ENCODE peak calls at places on chromosome 17, in six cellular contexts. One of them, this sample, is unnamed. For H3K4me1, the result is how much of the 10 kb centered on the place peaks cover.

GRCh38 chr17:82985973-82986372 is 93.4 kb upstream of the METRNL start:
- DNase-seq in heart right ventricle: no peak
- DNase-seq in mesendoderm: peak
- DNase-seq in sigmoid colon: no peak
- DNase-seq in CD8-positive, alpha-beta T cell: peak
- DNase-seq in colonic mucosa: no peak
- DNase-seq in this sample: peak

GRCh38 chr17:31533546-31534155 is 142.2 kb downstream of the RAB11FIP4 start:
- DNase-seq in colonic mucosa: no peak
- DNase-seq in heart right ventricle: no peak
- DNase-seq in sigmoid colon: no peak
- DNase-seq in mesendoderm: peak
- DNase-seq in CD8-positive, alpha-beta T cell: no peak
- DNase-seq in this sample: peak

GRCh38 chr17:62823111-62823895 is 15.2 kb upstream of the MARCHF10 start:
- DNase-seq in sigmoid colon: no peak
- DNase-seq in colonic mucosa: no peak
- DNase-seq in heart right ventricle: no peak
- DNase-seq in CD8-positive, alpha-beta T cell: no peak
- DNase-seq in mesendoderm: no peak
- DNase-seq in this sample: peak

GRCh38 chr17:41801374-41802062 is 10.2 kb downstream of the P3H4 start:
- DNase-seq in sigmoid colon: peak
- DNase-seq in mesendoderm: peak
- DNase-seq in heart right ventricle: peak
- DNase-seq in colonic mucosa: peak
- DNase-seq in CD8-positive, alpha-beta T cell: peak
- DNase-seq in this sample: no peak

GRCh38 chr17:21843951-21844590 is 151.7 kb downstream of the KCNJ18 start:
- DNase-seq in CD8-positive, alpha-beta T cell: no peak
- DNase-seq in heart right ventricle: no peak
- DNase-seq in sigmoid colon: no peak
- DNase-seq in colonic mucosa: no peak
- DNase-seq in mesendoderm: no peak
- DNase-seq in this sample: no peak

GRCh38 chr17:528253-528652 is 175.6 kb upstream of the RPH3AL start:
- DNase-seq in mesendoderm: no peak
- DNase-seq in sigmoid colon: no peak
- DNase-seq in CD8-positive, alpha-beta T cell: no peak
- DNase-seq in colonic mucosa: no peak
- DNase-seq in heart right ventricle: no peak
- DNase-seq in this sample: no peak

GRCh38 chr17:9052921-9053320 is 31.6 kb downstream of the NTN1 start:
- DNase-seq in mesendoderm: no peak
- DNase-seq in heart right ventricle: no peak
- DNase-seq in sigmoid colon: no peak
- DNase-seq in CD8-positive, alpha-beta T cell: no peak
- DNase-seq in colonic mucosa: peak
- DNase-seq in this sample: no peak

GRCh38 chr17:66487121-66487520 is 184.7 kb downstream of the PRKCA start:
- DNase-seq in mesendoderm: no peak
- DNase-seq in sigmoid colon: no peak
- DNase-seq in CD8-positive, alpha-beta T cell: no peak
- DNase-seq in heart right ventricle: no peak
- DNase-seq in colonic mucosa: no peak
- DNase-seq in this sample: no peak

GRCh38 chr17:63445571-63446217 is 412 bp downstream of the CYB561 start:
- DNase-seq in heart right ventricle: no peak
- DNase-seq in mesendoderm: peak
- DNase-seq in sigmoid colon: no peak
- DNase-seq in CD8-positive, alpha-beta T cell: peak
- DNase-seq in colonic mucosa: peak
- DNase-seq in this sample: peak

GRCh38 chr17:61817452-61817851 is 45.9 kb downstream of the BRIP1 start:
- DNase-seq in mesendoderm: no peak
- DNase-seq in CD8-positive, alpha-beta T cell: no peak
- DNase-seq in colonic mucosa: no peak
- DNase-seq in sigmoid colon: no peak
- DNase-seq in heart right ventricle: no peak
- DNase-seq in this sample: no peak

GRCh38 chr17:74919440-74920305 is 3.4 kb downstream of the USH1G start:
- DNase-seq in CD8-positive, alpha-beta T cell: no peak
- DNase-seq in sigmoid colon: no peak
- DNase-seq in mesendoderm: peak
- DNase-seq in colonic mucosa: no peak
- DNase-seq in heart right ventricle: no peak
- DNase-seq in this sample: peak

GRCh38 chr17:60079401-60079861 is 710 bp upstream of the HEATR6 start:
- DNase-seq in colonic mucosa: no peak
- DNase-seq in CD8-positive, alpha-beta T cell: no peak
- DNase-seq in sigmoid colon: no peak
- DNase-seq in mesendoderm: no peak
- DNase-seq in heart right ventricle: no peak
- DNase-seq in this sample: no peak

GRCh38 chr17:57675988-57676387 is 69.1 kb downstream of the CCDC182 start:
- DNase-seq in colonic mucosa: peak
- DNase-seq in mesendoderm: no peak
- DNase-seq in sigmoid colon: no peak
- DNase-seq in heart right ventricle: no peak
- DNase-seq in CD8-positive, alpha-beta T cell: no peak
- DNase-seq in this sample: no peak

GRCh38 chr17:57404073-57404472 is 147.8 kb downstream of the MSI2 start:
- DNase-seq in colonic mucosa: peak
- DNase-seq in sigmoid colon: no peak
- DNase-seq in mesendoderm: peak
- DNase-seq in CD8-positive, alpha-beta T cell: no peak
- DNase-seq in heart right ventricle: no peak
- DNase-seq in this sample: no peak

GRCh38 chr17:67585077-67585602 is 132.6 kb upstream of the NOL11 start:
- DNase-seq in sigmoid colon: no peak
- DNase-seq in heart right ventricle: no peak
- DNase-seq in colonic mucosa: no peak
- DNase-seq in CD8-positive, alpha-beta T cell: no peak
- DNase-seq in mesendoderm: peak
- DNase-seq in this sample: no peak

GRCh38 chr17:5788266-5788900 is 204.1 kb upstream of the NLRP1 start:
- DNase-seq in sigmoid colon: no peak
- DNase-seq in mesendoderm: peak
- DNase-seq in colonic mucosa: no peak
- DNase-seq in heart right ventricle: no peak
- DNase-seq in CD8-positive, alpha-beta T cell: no peak
- DNase-seq in this sample: no peak

GRCh38 chr17:81294512-81295030 is 536 bp downstream of the SLC38A10 start:
- DNase-seq in mesendoderm: no peak
- DNase-seq in heart right ventricle: peak
- DNase-seq in sigmoid colon: peak
- DNase-seq in colonic mucosa: peak
- DNase-seq in CD8-positive, alpha-beta T cell: no peak
- DNase-seq in this sample: peak

GRCh38 chr17:21042434-21043295 is at the start of gene USP22:
- DNase-seq in heart right ventricle: no peak
- DNase-seq in mesendoderm: peak
- DNase-seq in CD8-positive, alpha-beta T cell: peak
- DNase-seq in colonic mucosa: peak
- DNase-seq in sigmoid colon: no peak
- DNase-seq in this sample: peak

GRCh38 chr17:79948406-79948917 is 87.2 kb downstream of the TBC1D16 start:
- DNase-seq in CD8-positive, alpha-beta T cell: no peak
- DNase-seq in heart right ventricle: no peak
- DNase-seq in colonic mucosa: no peak
- DNase-seq in sigmoid colon: no peak
- DNase-seq in mesendoderm: no peak
- DNase-seq in this sample: no peak
- H3K4me1 ChIP-seq in CD8-positive, alpha-beta T cell: under half
- H3K4me1 ChIP-seq in heart right ventricle: under half
- H3K4me1 ChIP-seq in colonic mucosa: under half
- H3K4me1 ChIP-seq in sigmoid colon: under half
- H3K4me1 ChIP-seq in mesendoderm: under half
- H3K4me1 ChIP-seq in this sample: under half

GRCh38 chr17:17730250-17730935 is 49.1 kb downstream of the RAI1 start:
- DNase-seq in heart right ventricle: no peak
- DNase-seq in colonic mucosa: no peak
- DNase-seq in CD8-positive, alpha-beta T cell: no peak
- DNase-seq in sigmoid colon: no peak
- DNase-seq in mesendoderm: no peak
- DNase-seq in this sample: no peak

GRCh38 chr17:17729620-17730249 is 48.5 kb downstream of the RAI1 start:
- DNase-seq in sigmoid colon: no peak
- DNase-seq in heart right ventricle: no peak
- DNase-seq in colonic mucosa: peak
- DNase-seq in CD8-positive, alpha-beta T cell: peak
- DNase-seq in mesendoderm: peak
- DNase-seq in this sample: no peak

GRCh38 chr17:17726721-17727060 is 45.4 kb downstream of the RAI1 start:
- DNase-seq in mesendoderm: no peak
- DNase-seq in heart right ventricle: no peak
- DNase-seq in colonic mucosa: no peak
- DNase-seq in CD8-positive, alpha-beta T cell: no peak
- DNase-seq in sigmoid colon: no peak
- DNase-seq in this sample: no peak

GRCh38 chr17:17727111-17727659 is 45.9 kb downstream of the RAI1 start:
- DNase-seq in heart right ventricle: no peak
- DNase-seq in CD8-positive, alpha-beta T cell: no peak
- DNase-seq in mesendoderm: no peak
- DNase-seq in sigmoid colon: no peak
- DNase-seq in colonic mucosa: no peak
- DNase-seq in this sample: no peak

GRCh38 chr17:17728550-17729251 is 47.4 kb downstream of the RAI1 start:
- DNase-seq in sigmoid colon: no peak
- DNase-seq in heart right ventricle: no peak
- DNase-seq in colonic mucosa: peak
- DNase-seq in CD8-positive, alpha-beta T cell: no peak
- DNase-seq in mesendoderm: no peak
- DNase-seq in this sample: no peak
- H3K4me1 ChIP-seq in sigmoid colon: half or more
- H3K4me1 ChIP-seq in heart right ventricle: half or more
- H3K4me1 ChIP-seq in colonic mucosa: under half
- H3K4me1 ChIP-seq in CD8-positive, alpha-beta T cell: under half
- H3K4me1 ChIP-seq in mesendoderm: under half
- H3K4me1 ChIP-seq in this sample: under half

GRCh38 chr17:1553354-1554266 is 9.0 kb downstream of the PITPNA start:
- DNase-seq in CD8-positive, alpha-beta T cell: no peak
- DNase-seq in heart right ventricle: no peak
- DNase-seq in colonic mucosa: no peak
- DNase-seq in sigmoid colon: no peak
- DNase-seq in mesendoderm: no peak
- DNase-seq in this sample: peak

GRCh38 chr17:1554751-1555617 is 7.6 kb downstream of the PITPNA start:
- DNase-seq in heart right ventricle: no peak
- DNase-seq in sigmoid colon: no peak
- DNase-seq in mesendoderm: no peak
- DNase-seq in CD8-positive, alpha-beta T cell: no peak
- DNase-seq in colonic mucosa: no peak
- DNase-seq in this sample: no peak

GRCh38 chr17:1557355-1558095 is 5.1 kb downstream of the PITPNA start:
- DNase-seq in colonic mucosa: peak
- DNase-seq in CD8-positive, alpha-beta T cell: no peak
- DNase-seq in heart right ventricle: no peak
- DNase-seq in sigmoid colon: no peak
- DNase-seq in mesendoderm: no peak
- DNase-seq in this sample: no peak

GRCh38 chr17:1558401-1558800 is 4.2 kb downstream of the PITPNA start:
- DNase-seq in colonic mucosa: no peak
- DNase-seq in CD8-positive, alpha-beta T cell: no peak
- DNase-seq in sigmoid colon: no peak
- DNase-seq in mesendoderm: no peak
- DNase-seq in heart right ventricle: no peak
- DNase-seq in this sample: no peak

GRCh38 chr17:1555618-1556471 is 6.7 kb downstream of the PITPNA start:
- DNase-seq in sigmoid colon: no peak
- DNase-seq in colonic mucosa: peak
- DNase-seq in heart right ventricle: no peak
- DNase-seq in mesendoderm: no peak
- DNase-seq in CD8-positive, alpha-beta T cell: no peak
- DNase-seq in this sample: peak
- H3K4me1 ChIP-seq in sigmoid colon: half or more
- H3K4me1 ChIP-seq in colonic mucosa: under half
- H3K4me1 ChIP-seq in heart right ventricle: half or more
- H3K4me1 ChIP-seq in mesendoderm: under half
- H3K4me1 ChIP-seq in CD8-positive, alpha-beta T cell: under half
- H3K4me1 ChIP-seq in this sample: half or more

GRCh38 chr17:46090871-46091270 is 91.8 kb downstream of the STH start:
- DNase-seq in colonic mucosa: no peak
- DNase-seq in heart right ventricle: no peak
- DNase-seq in mesendoderm: no peak
- DNase-seq in sigmoid colon: no peak
- DNase-seq in CD8-positive, alpha-beta T cell: no peak
- DNase-seq in this sample: no peak
- H3K4me1 ChIP-seq in colonic mucosa: under half
- H3K4me1 ChIP-seq in heart right ventricle: under half
- H3K4me1 ChIP-seq in mesendoderm: under half
- H3K4me1 ChIP-seq in sigmoid colon: under half
- H3K4me1 ChIP-seq in CD8-positive, alpha-beta T cell: under half
- H3K4me1 ChIP-seq in this sample: under half

DNA sequence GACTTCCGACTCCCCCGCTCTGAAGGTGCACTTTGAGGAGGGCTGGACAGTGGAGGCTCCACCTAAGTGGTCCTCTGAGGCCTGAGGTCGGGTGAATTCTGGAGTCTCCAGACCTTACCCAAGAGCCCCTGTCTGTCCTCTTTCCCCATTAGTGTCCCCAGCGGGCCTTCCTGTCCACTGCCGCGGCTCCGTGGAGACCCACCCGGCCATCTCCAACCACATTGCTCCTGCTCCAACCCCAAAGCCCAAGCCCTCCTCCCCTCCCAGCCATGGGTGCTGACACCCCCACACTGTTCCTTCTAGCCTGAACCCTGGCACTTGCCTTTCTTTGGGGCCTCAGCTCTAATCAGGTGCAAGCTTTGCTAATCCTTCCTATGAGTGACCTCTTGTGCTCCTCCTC is 283.1 kb upstream of the TNRC6C start:
- DNase-seq in colonic mucosa: no peak
- DNase-seq in mesendoderm: no peak
- DNase-seq in sigmoid colon: peak
- DNase-seq in CD8-positive, alpha-beta T cell: no peak
- DNase-seq in heart right ventricle: no peak
- DNase-seq in this sample: no peak
- H3K4me1 ChIP-seq in colonic mucosa: under half
- H3K4me1 ChIP-seq in mesendoderm: under half
- H3K4me1 ChIP-seq in sigmoid colon: under half
- H3K4me1 ChIP-seq in CD8-positive, alpha-beta T cell: under half
- H3K4me1 ChIP-seq in heart right ventricle: under half
- H3K4me1 ChIP-seq in this sample: under half

GRCh38 chr17:4248504-4249277 is 15.1 kb downstream of the ANKFY1 start:
- DNase-seq in mesendoderm: no peak
- DNase-seq in CD8-positive, alpha-beta T cell: no peak
- DNase-seq in colonic mucosa: no peak
- DNase-seq in sigmoid colon: no peak
- DNase-seq in heart right ventricle: no peak
- DNase-seq in this sample: no peak
- H3K4me1 ChIP-seq in mesendoderm: under half
- H3K4me1 ChIP-seq in CD8-positive, alpha-beta T cell: under half
- H3K4me1 ChIP-seq in colonic mucosa: under half
- H3K4me1 ChIP-seq in sigmoid colon: under half
- H3K4me1 ChIP-seq in heart right ventricle: under half
- H3K4me1 ChIP-seq in this sample: under half

GRCh38 chr17:46190763-46191162 is 2.5 kb downstream of the KANSL1 start:
- DNase-seq in sigmoid colon: no peak
- DNase-seq in CD8-positive, alpha-beta T cell: no peak
- DNase-seq in colonic mucosa: no peak
- DNase-seq in mesendoderm: no peak
- DNase-seq in heart right ventricle: no peak
- DNase-seq in this sample: no peak
- H3K4me1 ChIP-seq in sigmoid colon: half or more
- H3K4me1 ChIP-seq in CD8-positive, alpha-beta T cell: half or more
- H3K4me1 ChIP-seq in colonic mucosa: under half
- H3K4me1 ChIP-seq in mesendoderm: under half
- H3K4me1 ChIP-seq in heart right ventricle: half or more
- H3K4me1 ChIP-seq in this sample: under half